ENCODE peak calls at places on chromosomes 2 and 18, in five cellular contexts. N is pancreas, I is RWPE1, A is right lobe of liver, P is upper lobe of right lung. U is an unnamed sample.

GRCh38 chr2:29611850-29612249 is 309.5 kb downstream of the ALK start:
- DNase-seq in P (no peak), A (no peak), I (no peak), N (no peak), U (no peak)

GRCh38 chr2:230552181-230552580 is 136.2 kb downstream of the SP100 start:
- DNase-seq in N (no peak), A (no peak), P (no peak), I (no peak), U (no peak)

GRCh38 chr2:238714038-238714528 is 133.8 kb upstream of the TWIST2 start:
- DNase-seq in N (no peak), A (peak), I (peak), P (no peak), U (no peak)

GRCh38 chr2:16179701-16180402 is 239.5 kb downstream of the MYCN start:
- DNase-seq in A (no peak), N (no peak), P (no peak), I (no peak), U (no peak)

GRCh38 chr2:61763605-61764034 is 90.2 kb downstream of the FAM161A start:
- DNase-seq in A (peak), N (peak), P (peak), I (peak), U (no peak)

GRCh38 chr18:79206444-79206843 is 137.2 kb downstream of the ATP9B start:
- DNase-seq in A (no peak), I (no peak), N (no peak), P (no peak), U (no peak)

GRCh38 chr18:68394705-68395104 is 320.2 kb downstream of the TMX3 start:
- DNase-seq in A (no peak), P (no peak), N (no peak), I (no peak), U (no peak)

GRCh38 chr2:191977754-191978153 is 130.9 kb upstream of the CAVIN2 start:
- DNase-seq in P (no peak), I (no peak), N (no peak), A (no peak), U (no peak)

GRCh38 chr2:38194751-38195150 is 118.8 kb upstream of the CYP1B1 start:
- DNase-seq in A (no peak), P (no peak), N (no peak), I (peak), U (no peak)

GRCh38 chr18:25895518-25895917 is 194.9 kb downstream of the SS18 start:
- DNase-seq in A (no peak), P (no peak), N (no peak), I (no peak), U (no peak)

GRCh38 chr2:233025706-233026105 is 6.8 kb upstream of the NEU2 start:
- DNase-seq in P (no peak), A (no peak), N (no peak), I (no peak), U (no peak)

DNA sequence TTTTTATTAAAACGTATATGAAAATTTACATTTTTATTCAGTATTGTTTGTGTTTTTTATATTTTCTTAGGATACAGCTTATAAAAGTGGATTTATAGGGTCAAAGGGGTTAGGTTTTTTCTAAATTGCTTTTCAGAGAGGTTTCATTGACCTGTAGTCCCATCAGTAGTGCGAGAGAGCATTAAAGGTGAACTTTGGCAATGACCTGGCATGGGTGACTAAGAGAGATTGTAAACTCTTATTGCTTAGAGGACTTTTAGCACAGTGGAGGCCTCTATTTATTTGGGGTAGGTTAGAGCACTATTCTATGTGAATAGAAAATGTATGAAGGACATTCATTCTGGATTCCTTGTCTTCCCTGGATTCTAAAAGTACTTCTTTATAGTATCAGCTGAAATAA is 16.0 kb upstream of the TNP1 start:
- DNase-seq in I (no peak), N (no peak), P (no peak), A (no peak), U (no peak)
- TF ChIP-seq CTCF in I (no peak), N (no peak), P (no peak), A (no peak), U (no peak)

GRCh38 chr2:23199115-23199918 is 185.7 kb upstream of the KLHL29 start:
- DNase-seq in I (no peak), A (no peak), N (no peak), P (no peak), U (no peak)
- TF ChIP-seq CTCF in I (peak), A (peak), N (no peak), P (peak), U (peak)

GRCh38 chr2:157592983-157593382 is 35.7 kb downstream of the ACVR1C start:
- DNase-seq in N (no peak), P (no peak), I (no peak), A (no peak), U (no peak)
- TF ChIP-seq CTCF in N (no peak), P (peak), I (no peak), A (peak), U (peak)

DNA sequence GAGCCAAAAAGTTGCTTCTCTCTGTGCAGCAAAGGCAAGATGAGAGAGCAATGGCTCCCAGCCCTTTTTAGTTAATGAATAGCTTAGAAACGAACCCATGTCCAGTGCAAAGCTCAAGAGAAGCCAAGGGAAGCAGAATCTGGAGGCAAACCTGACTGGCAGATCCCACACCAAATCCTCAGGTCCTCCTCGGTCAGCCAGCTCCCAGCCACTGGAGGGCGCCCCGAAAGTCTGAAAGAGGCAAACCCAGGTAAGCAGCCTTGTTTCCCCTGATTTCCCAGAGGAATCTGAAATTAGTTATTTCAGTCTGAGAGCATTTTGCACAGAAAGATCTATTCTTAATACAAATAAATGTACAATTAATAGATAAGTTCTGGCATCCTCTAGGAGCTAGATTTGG is 71.3 kb upstream of the PID1 start:
- DNase-seq in I (peak), N (peak), P (peak), A (peak), U (no peak)
- TF ChIP-seq CTCF in I (no peak), N (peak), P (peak), A (peak), U (peak)